ENCODE peak calls at places on chromosomes 13 and 19, in six cellular contexts. Y is hypothalamus, C is lower leg skin, O is fibroblast of lung, E is RCC 7860, F is A549. A is an unnamed sample.

GRCh38 chr13:106467406-106468122 is 67.9 kb downstream of the EFNB2 start:
- DNase-seq in Y (no peak), C (no peak), O (no peak), E (no peak), F (no peak), A (no peak)

GRCh38 chr13:98835156-98835555 is 82.7 kb upstream of the SLC15A1 start:
- DNase-seq in Y (no peak), C (no peak), O (no peak), E (no peak), F (no peak), A (no peak)

GRCh38 chr13:21208755-21209154 is 32.3 kb downstream of the MRPL57 start:
- DNase-seq in Y (no peak), C (no peak), O (no peak), E (no peak), F (no peak), A (no peak)

GRCh38 chr19:55189424-55189823 is 9.3 kb upstream of the SYT5 start:
- DNase-seq in Y (no peak), C (peak), O (peak), E (peak), F (peak), A (peak)

GRCh38 chr19:31372245-31372781 is 23.1 kb upstream of the TSHZ3 start:
- DNase-seq in Y (no peak), C (no peak), O (no peak), E (no peak), F (no peak), A (no peak)

GRCh38 chr13:41588899-41589298 is 131.5 kb downstream of the RGCC start:
- DNase-seq in Y (no peak), C (no peak), O (peak), E (peak), F (peak), A (peak)

GRCh38 chr19:46607441-46607841 is 6.3 kb downstream of the CALM3 start:
- DNase-seq in Y (no peak), C (no peak), O (no peak), E (no peak), F (no peak), A (no peak)

GRCh38 chr19:10431943-10432735 is 11.8 kb downstream of the PDE4A start:
- DNase-seq in Y (no peak), C (no peak), O (peak), E (no peak), F (no peak), A (peak)

GRCh38 chr13:113890758-113891480 is 27.0 kb upstream of the GAS6 start:
- DNase-seq in Y (no peak), C (no peak), O (no peak), E (no peak), F (no peak), A (no peak)

GRCh38 chr19:38534574-38534973 is 83.2 kb downstream of the MAP4K1 start:
- DNase-seq in Y (no peak), C (no peak), O (no peak), E (no peak), F (no peak), A (no peak)

GRCh38 chr13:93227906-93228801 is 1.5 kb downstream of the GPC6 start:
- DNase-seq in Y (peak), C (no peak), O (peak), E (peak), F (peak), A (peak)

GRCh38 chr13:99354371-99354951 is 47.3 kb upstream of the GPR183 start:
- DNase-seq in Y (no peak), C (peak), O (no peak), E (no peak), F (no peak), A (no peak)

GRCh38 chr13:100835695-100836094 is 161.1 kb upstream of the TMTC4 start:
- DNase-seq in Y (no peak), C (no peak), O (no peak), E (no peak), F (no peak), A (peak)

GRCh38 chr13:36297600-36298338 is at the start of gene CCDC169:
- DNase-seq in Y (peak), C (peak), O (peak), E (peak), F (peak), A (peak)

GRCh38 chr19:50489461-50490011 is 12.9 kb upstream of the GARIN5A start:
- DNase-seq in Y (no peak), C (no peak), O (no peak), E (no peak), F (no peak), A (no peak)

GRCh38 chr19:56842421-56842820 is 1.9 kb upstream of the PEG3 start:
- DNase-seq in Y (no peak), C (no peak), O (no peak), E (no peak), F (no peak), A (no peak)

GRCh38 chr19:11560404-11560988 is 1.5 kb upstream of the ELOF1 start:
- DNase-seq in Y (no peak), C (no peak), O (peak), E (peak), F (peak), A (peak)

GRCh38 chr19:55467236-55468053 is 2.9 kb upstream of the C19orf85 start:
- DNase-seq in Y (peak), C (no peak), O (peak), E (no peak), F (peak), A (peak)

GRCh38 chr19:35116085-35116801 is 620 bp downstream of the FXYD3 start:
- DNase-seq in Y (no peak), C (peak), O (no peak), E (no peak), F (no peak), A (no peak)

GRCh38 chr13:76976488-76976887 is 15.4 kb upstream of the CLN5 start:
- DNase-seq in Y (no peak), C (no peak), O (peak), E (no peak), F (no peak), A (no peak)

GRCh38 chr13:76692326-76692725 is 193.9 kb downstream of the KCTD12 start:
- DNase-seq in Y (no peak), C (no peak), O (no peak), E (no peak), F (no peak), A (no peak)